ENCODE peak calls at places on chromosomes 1 and 21, in six cellular contexts. S, N, H, O, R and D are unnamed samples.

GRCh38 chr1:101005871-101006270 is 19.7 kb downstream of the DPH5 start:
- DNase-seq in S (no peak), N (no peak), H (no peak), O (no peak), R (no peak), D (no peak)

GRCh38 chr1:223319913-223320600 is 43.9 kb downstream of the SUSD4 start:
- DNase-seq in S (no peak), N (no peak), H (no peak), O (no peak), R (no peak), D (no peak)

GRCh38 chr1:240803151-240803550 is 191.2 kb upstream of the GREM2 start:
- DNase-seq in S (no peak), N (no peak), H (no peak), O (no peak), R (no peak), D (no peak)

GRCh38 chr1:201553496-201554166 is 14.7 kb downstream of the NAV1 start:
- DNase-seq in S (no peak), N (no peak), H (no peak), O (no peak), R (no peak), D (no peak)

GRCh38 chr21:16423921-16424320 is 694.1 kb downstream of the USP25 start:
- DNase-seq in S (no peak), N (no peak), H (no peak), O (no peak), R (no peak), D (no peak)

GRCh38 chr1:87389546-87389945 is 60.9 kb downstream of the LMO4 start:
- DNase-seq in S (no peak), N (no peak), H (no peak), O (no peak), R (no peak), D (no peak)

GRCh38 chr1:184754479-184755225 is at the start of gene EDEM3:
- DNase-seq in S (peak; percentile 99), N (peak; percentile 93), H (peak; percentile 98), O (peak; percentile 97), R (peak; percentile 98), D (peak; percentile 97)

GRCh38 chr1:226674892-226675719 is 64.0 kb downstream of the ITPKB start:
- DNase-seq in S (no peak), N (no peak), H (no peak), O (peak; percentile 71), R (no peak), D (no peak)

GRCh38 chr1:8510041-8510823 is 192.3 kb downstream of the SLC45A1 start:
- DNase-seq in S (no peak), N (no peak), H (no peak), O (no peak), R (no peak), D (no peak)

GRCh38 chr1:30691480-30691879 is 31.9 kb downstream of the MATN1 start:
- DNase-seq in S (no peak), N (no peak), H (no peak), O (no peak), R (no peak), D (no peak)

GRCh38 chr1:111219466-111220286 is 7.8 kb upstream of the CHI3L2 start:
- DNase-seq in S (no peak), N (no peak), H (no peak), O (peak; percentile 99), R (no peak), D (no peak)

GRCh38 chr1:177310326-177310725 is 139.6 kb downstream of the BRINP2 start:
- DNase-seq in S (no peak), N (no peak), H (no peak), O (no peak), R (no peak), D (no peak)

GRCh38 chr1:156480411-156481192 is 20.0 kb downstream of the MEF2D start:
- DNase-seq in S (peak; percentile 91), N (peak; percentile 88), H (peak; percentile 78), O (no peak), R (no peak), D (no peak)

GRCh38 chr1:24874611-24875225 is 55.4 kb downstream of the RUNX3 start:
- DNase-seq in S (no peak), N (peak; percentile 47), H (no peak), O (no peak), R (no peak), D (no peak)

GRCh38 chr1:162854245-162854860 is 6.6 kb downstream of the CCDC190 start:
- DNase-seq in S (peak; percentile 60), N (no peak), H (peak; percentile 70), O (no peak), R (peak; percentile 59), D (peak; percentile 77)

GRCh38 chr1:36162680-36163079 is 6.7 kb downstream of the MAP7D1 start:
- DNase-seq in S (no peak), N (no peak), H (no peak), O (no peak), R (no peak), D (no peak)

GRCh38 chr1:20212685-20213331 is 26.5 kb upstream of the PLA2G2C start:
- DNase-seq in S (peak; percentile 91), N (peak; percentile 81), H (peak; percentile 79), O (no peak), R (peak; percentile 31), D (peak; percentile 54)

GRCh38 chr1:45840704-45841103 is 37.3 kb downstream of the MAST2 start:
- DNase-seq in S (no peak), N (no peak), H (no peak), O (no peak), R (no peak), D (no peak)

GRCh38 chr1:223887724-223888428 is 42.1 kb upstream of the TP53BP2 start:
- DNase-seq in S (no peak), N (no peak), H (no peak), O (no peak), R (no peak), D (peak; percentile 24)

GRCh38 chr1:208641881-208642280 is 397.7 kb upstream of the PLXNA2 start:
- DNase-seq in S (no peak), N (no peak), H (no peak), O (no peak), R (no peak), D (no peak)

DNA sequence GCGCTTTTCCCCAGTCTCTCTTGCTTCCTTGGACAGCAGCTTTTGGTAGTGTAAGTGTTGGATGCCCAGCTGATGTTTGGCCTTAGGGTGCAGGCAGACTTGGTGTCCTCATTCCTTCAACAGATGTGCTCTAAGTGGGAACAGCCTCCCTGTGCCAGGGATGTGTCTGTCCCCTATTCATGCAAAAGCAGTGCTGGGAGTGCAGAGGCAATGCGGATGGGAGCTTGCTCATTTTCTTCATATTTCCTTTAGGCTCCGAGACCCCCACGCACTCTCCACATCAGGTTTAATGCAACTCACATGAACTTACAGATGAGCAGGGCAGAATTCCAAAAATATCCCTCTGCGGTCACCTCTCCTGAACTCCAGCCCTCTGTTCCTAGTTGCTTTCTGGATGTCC is 96.1 kb downstream of the IER5 start:
- DNase-seq in S (no peak), N (peak; percentile 16), H (no peak), O (no peak), R (no peak), D (no peak)
- TF ChIP-seq SP1 in S (no peak), N (no peak), H (no peak), O (no peak), R (no peak), D (no peak)

GRCh38 chr1:78607944-78608343 is 12.3 kb upstream of the IFI44L start:
- DNase-seq in S (no peak), N (no peak), H (no peak), O (no peak), R (peak; percentile 57), D (no peak)
- TF ChIP-seq CTCF in S (no peak), N (no peak), H (no peak), O (no peak), R (no peak), D (no peak)

GRCh38 chr1:2212542-2213491 is 15.3 kb upstream of the SKI start:
- DNase-seq in S (peak; percentile 88), N (peak; percentile 92), H (peak; percentile 79), O (no peak), R (peak; percentile 50), D (peak; percentile 81)

GRCh38 chr1:2210786-2211185 is 16.2 kb upstream of the FAAP20 start:
- DNase-seq in S (no peak), N (peak; percentile 55), H (no peak), O (no peak), R (no peak), D (no peak)

GRCh38 chr1:2210084-2210653 is 15.6 kb upstream of the FAAP20 start:
- DNase-seq in S (no peak), N (peak; percentile 51), H (no peak), O (no peak), R (no peak), D (no peak)

GRCh38 chr1:2213576-2214505 is 14.3 kb upstream of the SKI start:
- DNase-seq in S (no peak), N (no peak), H (no peak), O (no peak), R (no peak), D (no peak)

GRCh38 chr1:2212167-2212541 is 16.0 kb upstream of the SKI start:
- DNase-seq in S (peak; percentile 53), N (no peak), H (no peak), O (no peak), R (no peak), D (no peak)
- TF ChIP-seq SP1 in S (no peak), N (no peak), H (no peak), O (no peak), R (no peak), D (no peak)

GRCh38 chr1:244088161-244088560 is 37.1 kb downstream of the ZBTB18 start:
- DNase-seq in S (no peak), N (no peak), H (no peak), O (no peak), R (no peak), D (no peak)
- TF ChIP-seq CTCF in S (no peak), N (no peak), H (no peak), O (no peak), R (no peak), D (no peak)

DNA sequence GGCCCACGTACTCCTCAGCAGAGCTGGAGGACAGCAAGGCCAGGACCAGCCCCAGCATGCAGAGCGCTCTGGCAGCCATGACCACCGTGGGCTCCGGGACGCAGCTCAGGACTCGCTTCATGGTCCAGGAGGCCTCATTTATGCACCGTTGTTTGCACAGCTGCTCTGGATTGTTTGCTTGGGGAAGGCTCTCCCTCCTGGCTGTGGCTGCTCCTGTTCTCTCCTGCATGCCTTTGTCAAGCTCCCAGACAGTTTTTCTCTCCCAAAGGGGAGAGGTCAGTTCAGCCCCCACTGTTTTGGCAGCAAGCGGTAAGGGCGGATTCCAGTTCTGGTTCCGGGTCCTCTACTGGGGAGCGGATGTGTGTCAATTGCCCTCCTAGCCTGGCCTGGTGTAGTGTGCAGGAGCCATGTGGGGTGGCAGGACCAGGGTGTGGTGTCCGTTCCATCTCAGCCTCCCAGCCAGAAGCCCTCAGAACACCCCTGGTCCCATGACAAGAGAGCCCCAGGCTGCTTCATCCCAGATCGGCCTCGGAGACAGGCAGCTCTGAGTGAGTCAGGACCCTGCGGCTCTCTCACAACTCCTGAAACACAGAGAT is at the start of gene TFF3:
- DNase-seq in S (no peak), N (peak; percentile 43), H (no peak), O (no peak), R (peak; percentile 84), D (no peak)
- TF ChIP-seq SP1 in S (no peak), N (no peak), H (no peak), O (no peak), R (no peak), D (no peak)